ENCODE peak calls at places on chromosomes 13 and 19, in four cellular contexts. X is astrocyte, V is breast epithelium, O is GM12864. U is an unnamed sample.

GRCh38 chr13:72185756-72186155 is 318.8 kb upstream of the DACH1 start:
- DNase-seq in X (no peak), V (no peak), O (no peak), U (no peak)

GRCh38 chr13:64591981-64592380 is 2638.2 kb downstream of the PCDH9 start:
- DNase-seq in X (peak; percentile 43), V (no peak), O (no peak), U (no peak)

GRCh38 chr13:36369268-36370107 is 23.3 kb upstream of the SPART start:
- DNase-seq in X (peak; percentile 78), V (no peak), O (no peak), U (no peak)

GRCh38 chr13:51235756-51236564 is 13.8 kb downstream of the FAM124A start:
- DNase-seq in X (no peak), V (no peak), O (no peak), U (no peak)

GRCh38 chr19:46944918-46945628 is 74.6 kb upstream of the NPAS1 start:
- DNase-seq in X (peak; percentile 53), V (peak; percentile 34), O (no peak), U (no peak)

GRCh38 chr19:51724543-51724942 is 752 bp upstream of the HAS1 start:
- DNase-seq in X (no peak), V (no peak), O (no peak), U (no peak)

GRCh38 chr19:40754611-40755247 is 3.7 kb downstream of the SNRPA start:
- DNase-seq in X (no peak), V (no peak), O (no peak), U (no peak)

GRCh38 chr13:95243207-95243606 is 58.0 kb downstream of the ABCC4 start:
- DNase-seq in X (peak; percentile 12), V (no peak), O (no peak), U (no peak)

GRCh38 chr19:50427318-50427925 is 5.3 kb upstream of the MYBPC2 start:
- DNase-seq in X (no peak), V (no peak), O (no peak), U (no peak)

GRCh38 chr19:1134431-1134830 is 30.6 kb downstream of the GPX4 start:
- DNase-seq in X (no peak), V (no peak), O (no peak), U (no peak)

GRCh38 chr13:109271061-109271460 is 515.3 kb downstream of the IRS2 start:
- DNase-seq in X (no peak), V (no peak), O (no peak), U (no peak)

GRCh38 chr19:42295831-42296525 is 6.0 kb upstream of the PRR19 start:
- DNase-seq in X (no peak), V (peak; percentile 84), O (no peak), U (peak; percentile 84)

GRCh38 chr19:55695511-55696290 is 20.7 kb downstream of the EPN1 start:
- DNase-seq in X (no peak), V (no peak), O (no peak), U (no peak)

GRCh38 chr13:69168436-69168835 is 939.2 kb upstream of the ATXN8OS start:
- DNase-seq in X (no peak), V (no peak), O (no peak), U (no peak)

GRCh38 chr13:48833412-48833811 is 142.3 kb upstream of the FNDC3A start:
- DNase-seq in X (no peak), V (no peak), O (no peak), U (no peak)
- TF ChIP-seq CTCF in X (no peak), V (no peak), O (no peak), U (no peak)

GRCh38 chr13:48580886-48581285 is 48.0 kb upstream of the RCBTB2 start:
- DNase-seq in X (no peak), V (no peak), O (no peak), U (no peak)

GRCh38 chr13:48582086-48582485 is 49.2 kb upstream of the RCBTB2 start:
- DNase-seq in X (no peak), V (no peak), O (no peak), U (no peak)

GRCh38 chr13:48579167-48579918 is 46.5 kb upstream of the RCBTB2 start:
- DNase-seq in X (no peak), V (no peak), O (peak; percentile 97), U (peak; percentile 57)

GRCh38 chr13:48578516-48579166 is 45.8 kb upstream of the RCBTB2 start:
- DNase-seq in X (no peak), V (no peak), O (no peak), U (no peak)

GRCh38 chr13:48580185-48580803 is 47.4 kb upstream of the RCBTB2 start:
- DNase-seq in X (no peak), V (peak; percentile 59), O (peak; percentile 51), U (peak; percentile 20)
- TF ChIP-seq CTCF in X (peak; percentile 76), V (peak; percentile 46), O (peak; percentile 61), U (peak; percentile 62)

GRCh38 chr19:18202759-18203407 is 959 bp downstream of the RAB3A start:
- DNase-seq in X (no peak), V (no peak), O (no peak), U (peak; percentile 35)
- TF ChIP-seq CTCF in X (peak; percentile 11), V (no peak), O (peak; percentile 43), U (peak; percentile 35)

DNA sequence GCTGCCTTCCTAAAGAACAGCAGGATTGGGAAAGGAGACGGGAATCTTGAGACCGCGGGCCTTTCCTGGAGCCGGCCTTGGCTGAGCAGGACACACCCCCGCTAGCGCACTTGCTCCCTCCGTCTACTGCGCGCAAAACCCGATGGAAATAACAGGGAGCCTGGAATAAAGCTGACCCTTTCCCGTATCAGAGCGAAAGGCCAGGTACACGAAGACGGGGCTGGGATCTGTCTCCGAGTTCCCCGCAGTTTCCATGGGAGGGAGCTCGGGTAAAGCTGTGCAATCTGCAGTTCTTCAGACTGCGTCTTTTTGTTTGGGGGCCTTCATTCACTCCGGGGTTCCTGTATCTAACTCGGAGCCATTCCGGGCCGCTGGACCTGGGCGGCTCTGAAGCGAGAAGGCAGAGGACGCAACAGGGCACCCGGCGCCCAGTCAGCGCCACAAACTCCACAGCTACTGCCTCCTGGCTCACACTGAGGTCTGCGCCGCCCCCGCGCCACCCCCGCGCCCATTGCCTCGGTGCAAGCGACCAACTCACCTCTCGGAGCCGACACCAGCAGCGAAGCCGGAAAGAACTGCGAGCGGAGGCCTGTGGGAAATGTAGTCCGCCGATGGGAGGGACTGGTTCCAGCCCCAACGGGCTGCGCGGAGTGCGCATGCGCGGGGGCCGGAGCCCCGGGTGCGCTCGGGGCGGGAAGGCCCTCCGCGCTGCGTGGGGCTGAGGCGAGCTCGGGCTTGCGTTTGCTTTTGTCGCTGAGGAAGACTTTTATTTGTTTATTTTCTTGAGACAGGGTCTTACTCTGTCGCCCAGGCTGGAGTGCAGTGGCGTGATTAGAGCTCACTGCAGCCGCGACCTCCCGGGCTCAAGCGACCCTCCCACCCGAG is at the start of gene ZFP14:
- DNase-seq in X (peak; percentile 87), V (peak; percentile 87), O (peak; percentile 90), U (peak; percentile 99)
- TF ChIP-seq CTCF in X (peak; percentile 14), V (no peak), O (peak; percentile 43), U (peak; percentile 55)

GRCh38 chr13:103762523-103762922 is 696.3 kb upstream of the SLC10A2 start:
- DNase-seq in X (no peak), V (no peak), O (no peak), U (no peak)
- TF ChIP-seq CTCF in X (no peak), V (no peak), O (no peak), U (no peak)

GRCh38 chr13:48511621-48512232 is 21.2 kb downstream of the RCBTB2 start:
- DNase-seq in X (no peak), V (no peak), O (no peak), U (no peak)
- TF ChIP-seq CTCF in X (no peak), V (no peak), O (no peak), U (no peak)